ENCODE peak calls at places on chromosomes 12 and 14, in seven cellular contexts. One of them, this sample, is unnamed.

GRCh38 chr14:50778757-50779483 is 52.0 kb downstream of the NIN start:
- DNase-seq in type B pancreatic cell: no peak
- DNase-seq in NCI-H1417 treated with DMSO at 0.1 percent for 48 hours: no peak
- DNase-seq in activated T-cell treated with anti-CD3 and anti-CD28 coated beads, Interleukin-2, amount 50 U/mL, for 72 hours: no peak
- DNase-seq in hippocampal formation: no peak
- DNase-seq in NCI-H524: no peak
- DNase-seq in T-helper 1 cell: no peak
- DNase-seq in this sample: no peak

GRCh38 chr14:86852530-86852929 is 1140.5 kb downstream of the GALC start:
- DNase-seq in type B pancreatic cell: no peak
- DNase-seq in NCI-H1417 treated with DMSO at 0.1 percent for 48 hours: no peak
- DNase-seq in activated T-cell treated with anti-CD3 and anti-CD28 coated beads, Interleukin-2, amount 50 U/mL, for 72 hours: no peak
- DNase-seq in hippocampal formation: no peak
- DNase-seq in NCI-H524: no peak
- DNase-seq in T-helper 1 cell: no peak
- DNase-seq in this sample: no peak

GRCh38 chr12:93537769-93538168 is 34.7 kb upstream of the SOCS2 start:
- DNase-seq in type B pancreatic cell: no peak
- DNase-seq in NCI-H1417 treated with DMSO at 0.1 percent for 48 hours: no peak
- DNase-seq in activated T-cell treated with anti-CD3 and anti-CD28 coated beads, Interleukin-2, amount 50 U/mL, for 72 hours: no peak
- DNase-seq in hippocampal formation: no peak
- DNase-seq in NCI-H524: no peak
- DNase-seq in T-helper 1 cell: no peak
- DNase-seq in this sample: no peak

GRCh38 chr12:3222935-3223334 is 145.8 kb downstream of the TSPAN9 start:
- DNase-seq in type B pancreatic cell: no peak
- DNase-seq in NCI-H1417 treated with DMSO at 0.1 percent for 48 hours: peak
- DNase-seq in activated T-cell treated with anti-CD3 and anti-CD28 coated beads, Interleukin-2, amount 50 U/mL, for 72 hours: no peak
- DNase-seq in hippocampal formation: no peak
- DNase-seq in NCI-H524: no peak
- DNase-seq in T-helper 1 cell: no peak
- DNase-seq in this sample: peak

GRCh38 chr12:5520037-5520436 is 88.1 kb downstream of the NTF3 start:
- DNase-seq in type B pancreatic cell: no peak
- DNase-seq in NCI-H1417 treated with DMSO at 0.1 percent for 48 hours: no peak
- DNase-seq in activated T-cell treated with anti-CD3 and anti-CD28 coated beads, Interleukin-2, amount 50 U/mL, for 72 hours: no peak
- DNase-seq in hippocampal formation: no peak
- DNase-seq in NCI-H524: no peak
- DNase-seq in T-helper 1 cell: no peak
- DNase-seq in this sample: no peak

GRCh38 chr14:22071001-22071400 is 397.4 kb upstream of the OR4E1 start:
- DNase-seq in type B pancreatic cell: no peak
- DNase-seq in NCI-H1417 treated with DMSO at 0.1 percent for 48 hours: no peak
- DNase-seq in activated T-cell treated with anti-CD3 and anti-CD28 coated beads, Interleukin-2, amount 50 U/mL, for 72 hours: peak
- DNase-seq in hippocampal formation: no peak
- DNase-seq in NCI-H524: no peak
- DNase-seq in T-helper 1 cell: peak
- DNase-seq in this sample: no peak

GRCh38 chr12:120234643-120235368 is 30.7 kb downstream of the PXN start:
- DNase-seq in type B pancreatic cell: no peak
- DNase-seq in NCI-H1417 treated with DMSO at 0.1 percent for 48 hours: no peak
- DNase-seq in activated T-cell treated with anti-CD3 and anti-CD28 coated beads, Interleukin-2, amount 50 U/mL, for 72 hours: no peak
- DNase-seq in hippocampal formation: peak
- DNase-seq in NCI-H524: peak
- DNase-seq in T-helper 1 cell: no peak
- DNase-seq in this sample: peak

GRCh38 chr12:47085815-47086252 is 6.1 kb upstream of the AMIGO2 start:
- DNase-seq in type B pancreatic cell: no peak
- DNase-seq in NCI-H1417 treated with DMSO at 0.1 percent for 48 hours: peak
- DNase-seq in activated T-cell treated with anti-CD3 and anti-CD28 coated beads, Interleukin-2, amount 50 U/mL, for 72 hours: peak
- DNase-seq in hippocampal formation: no peak
- DNase-seq in NCI-H524: no peak
- DNase-seq in T-helper 1 cell: peak
- DNase-seq in this sample: no peak

GRCh38 chr14:39381366-39381765 is 50.9 kb downstream of the FBXO33 start:
- DNase-seq in type B pancreatic cell: no peak
- DNase-seq in NCI-H1417 treated with DMSO at 0.1 percent for 48 hours: no peak
- DNase-seq in activated T-cell treated with anti-CD3 and anti-CD28 coated beads, Interleukin-2, amount 50 U/mL, for 72 hours: no peak
- DNase-seq in hippocampal formation: no peak
- DNase-seq in NCI-H524: no peak
- DNase-seq in T-helper 1 cell: no peak
- DNase-seq in this sample: no peak